ENCODE peak calls at places on chromosomes 7 and 10, in five cellular contexts. One of them, this sample, is unnamed.

GRCh38 chr10:128859738-128860386 is 607.2 kb upstream of the MGMT start:
- DNase-seq in A549: peak; percentile 32
- DNase-seq in Peyer's patch: no peak
- DNase-seq in SK-N-SH: peak; percentile 38
- DNase-seq in natural killer cell: no peak
- DNase-seq in this sample: no peak

GRCh38 chr10:2962194-2962593 is 105.2 kb upstream of the PFKP start:
- DNase-seq in SK-N-SH: no peak
- DNase-seq in natural killer cell: no peak
- DNase-seq in A549: no peak
- DNase-seq in Peyer's patch: no peak
- DNase-seq in this sample: no peak

GRCh38 chr10:46520941-46521340 is 35.5 kb downstream of the GPRIN2 start:
- DNase-seq in natural killer cell: no peak
- DNase-seq in A549: no peak
- DNase-seq in Peyer's patch: peak; percentile 41
- DNase-seq in SK-N-SH: peak; percentile 53
- DNase-seq in this sample: no peak

GRCh38 chr7:127612263-127612662 is 5.7 kb downstream of the PAX4 start:
- DNase-seq in natural killer cell: no peak
- DNase-seq in Peyer's patch: no peak
- DNase-seq in A549: no peak
- DNase-seq in SK-N-SH: no peak
- DNase-seq in this sample: no peak

GRCh38 chr10:23514321-23514720 is 75.4 kb downstream of the OTUD1 start:
- DNase-seq in natural killer cell: no peak
- DNase-seq in A549: no peak
- DNase-seq in SK-N-SH: no peak
- DNase-seq in Peyer's patch: no peak
- DNase-seq in this sample: no peak

GRCh38 chr7:147245274-147245673 is 1128.7 kb downstream of the CNTNAP2 start:
- DNase-seq in A549: peak; percentile 44
- DNase-seq in natural killer cell: no peak
- DNase-seq in SK-N-SH: peak; percentile 39
- DNase-seq in Peyer's patch: no peak
- DNase-seq in this sample: no peak

GRCh38 chr7:102138676-102139075 is 148.0 kb upstream of the SH2B2 start:
- DNase-seq in SK-N-SH: no peak
- DNase-seq in A549: no peak
- DNase-seq in Peyer's patch: no peak
- DNase-seq in natural killer cell: no peak
- DNase-seq in this sample: no peak

GRCh38 chr10:29130190-29130673 is 158.6 kb upstream of the LYZL1 start:
- DNase-seq in natural killer cell: no peak
- DNase-seq in A549: peak; percentile 69
- DNase-seq in SK-N-SH: peak; percentile 42
- DNase-seq in Peyer's patch: no peak
- DNase-seq in this sample: no peak

GRCh38 chr10:133525444-133525843 is 1.7 kb upstream of the CYP2E1 start:
- DNase-seq in SK-N-SH: no peak
- DNase-seq in natural killer cell: no peak
- DNase-seq in Peyer's patch: no peak
- DNase-seq in A549: no peak
- DNase-seq in this sample: no peak

GRCh38 chr10:73159038-73159648 is 8.7 kb downstream of the ECD start:
- DNase-seq in natural killer cell: peak; percentile 30
- DNase-seq in A549: peak; percentile 49
- DNase-seq in SK-N-SH: peak; percentile 59
- DNase-seq in Peyer's patch: no peak
- DNase-seq in this sample: no peak

GRCh38 chr7:102916881-102917280 is 4.1 kb downstream of the LRRC17 start:
- DNase-seq in natural killer cell: no peak
- DNase-seq in Peyer's patch: no peak
- DNase-seq in SK-N-SH: no peak
- DNase-seq in A549: no peak
- DNase-seq in this sample: no peak

GRCh38 chr7:16915405-16915804 is 33.6 kb upstream of the AGR3 start:
- DNase-seq in natural killer cell: no peak
- DNase-seq in Peyer's patch: no peak
- DNase-seq in SK-N-SH: no peak
- DNase-seq in A549: no peak
- DNase-seq in this sample: no peak

GRCh38 chr7:154874409-154875113 is 128.4 kb downstream of the PAXIP1 start:
- DNase-seq in Peyer's patch: no peak
- DNase-seq in natural killer cell: no peak
- DNase-seq in SK-N-SH: no peak
- DNase-seq in A549: no peak
- DNase-seq in this sample: no peak

GRCh38 chr7:51346136-51346535 is 29.5 kb upstream of the COBL start:
- DNase-seq in Peyer's patch: no peak
- DNase-seq in SK-N-SH: no peak
- DNase-seq in natural killer cell: no peak
- DNase-seq in A549: no peak
- DNase-seq in this sample: no peak

GRCh38 chr10:100969175-100970075 is at the start of gene SEMA4G:
- DNase-seq in SK-N-SH: peak; percentile 97
- DNase-seq in A549: peak; percentile 44
- DNase-seq in natural killer cell: peak; percentile 45
- DNase-seq in Peyer's patch: peak; percentile 79
- DNase-seq in this sample: peak; percentile 78

GRCh38 chr10:132272061-132272766 is 35.5 kb downstream of the STK32C start:
- DNase-seq in natural killer cell: no peak
- DNase-seq in SK-N-SH: no peak
- DNase-seq in A549: no peak
- DNase-seq in Peyer's patch: no peak
- DNase-seq in this sample: no peak

GRCh38 chr7:96228760-96229159 is 93.1 kb downstream of the SLC25A13 start:
- DNase-seq in SK-N-SH: no peak
- DNase-seq in Peyer's patch: no peak
- DNase-seq in natural killer cell: no peak
- DNase-seq in A549: no peak
- DNase-seq in this sample: no peak

GRCh38 chr7:84337386-84337785 is 142.8 kb upstream of the SEMA3A start:
- DNase-seq in natural killer cell: no peak
- DNase-seq in A549: no peak
- DNase-seq in Peyer's patch: no peak
- DNase-seq in SK-N-SH: no peak
- DNase-seq in this sample: no peak

GRCh38 chr10:22244001-22244400 is 26.2 kb upstream of the EBLN1 start:
- DNase-seq in natural killer cell: no peak
- DNase-seq in Peyer's patch: no peak
- DNase-seq in A549: no peak
- DNase-seq in SK-N-SH: no peak
- DNase-seq in this sample: no peak

GRCh38 chr10:33820531-33820930 is 486.1 kb upstream of the NRP1 start:
- DNase-seq in natural killer cell: no peak
- DNase-seq in A549: no peak
- DNase-seq in Peyer's patch: no peak
- DNase-seq in SK-N-SH: no peak
- DNase-seq in this sample: no peak

GRCh38 chr10:81978238-81978637 is 103.2 kb downstream of the NRG3 start:
- DNase-seq in SK-N-SH: no peak
- DNase-seq in Peyer's patch: no peak
- DNase-seq in natural killer cell: no peak
- DNase-seq in A549: peak; percentile 13
- DNase-seq in this sample: no peak

GRCh38 chr10:74949843-74950765 is 123.7 kb downstream of the KAT6B start:
- DNase-seq in Peyer's patch: no peak
- DNase-seq in A549: no peak
- DNase-seq in SK-N-SH: no peak
- DNase-seq in natural killer cell: no peak
- DNase-seq in this sample: no peak

DNA sequence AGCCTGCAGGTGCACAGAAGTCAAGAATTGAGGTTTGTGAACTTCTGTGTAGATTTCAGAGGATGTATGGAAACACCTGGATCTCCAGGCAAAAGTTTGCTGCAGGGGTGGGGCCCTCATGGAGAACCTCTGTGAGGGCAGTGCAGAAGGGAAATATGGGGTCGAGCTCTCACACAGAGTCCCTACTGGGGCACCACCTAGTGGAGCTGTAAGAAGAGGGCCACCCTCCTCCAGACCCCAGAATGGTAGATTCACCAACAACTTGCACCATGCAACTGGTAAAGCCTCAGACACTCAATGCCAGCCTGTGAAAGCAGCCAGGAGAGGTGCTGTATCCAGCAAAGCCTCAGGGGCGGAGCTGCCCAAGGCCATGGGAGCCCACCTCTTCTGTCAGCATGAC is 205.8 kb downstream of the CCSER2 start:
- DNase-seq in Peyer's patch: no peak
- DNase-seq in natural killer cell: no peak
- DNase-seq in SK-N-SH: no peak
- DNase-seq in A549: no peak
- DNase-seq in this sample: no peak
- TF ChIP-seq CTCF in Peyer's patch: no peak
- TF ChIP-seq CTCF in natural killer cell: no peak
- TF ChIP-seq CTCF in SK-N-SH: peak; percentile 22
- TF ChIP-seq CTCF in A549: peak; percentile 12
- TF ChIP-seq CTCF in this sample: peak; percentile 21

DNA sequence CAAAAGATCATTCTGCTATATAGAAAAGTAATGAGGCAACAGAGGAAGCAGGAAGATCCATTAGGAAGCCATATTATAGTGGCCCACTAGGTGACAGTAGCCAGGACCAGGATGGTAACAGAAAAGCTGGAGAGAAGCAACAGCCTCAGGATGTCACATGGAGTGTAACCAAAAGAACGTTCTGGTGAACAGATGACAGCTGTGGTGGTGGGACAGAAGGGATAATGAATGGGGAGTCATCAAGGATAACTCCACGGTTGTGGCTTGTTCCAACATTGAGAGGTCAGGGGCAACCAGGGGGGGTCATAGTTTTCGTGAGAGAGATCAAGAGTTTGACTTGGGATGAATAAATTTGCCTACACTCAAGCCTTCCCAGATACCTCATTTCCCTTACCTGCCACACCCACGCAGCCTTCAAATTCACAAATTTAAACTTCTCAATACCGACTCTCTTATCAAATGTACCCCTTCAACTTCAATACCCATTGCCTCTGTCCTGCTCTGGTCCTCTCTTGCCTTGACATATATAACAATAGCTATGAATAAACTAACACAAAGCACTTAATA is 9.3 kb downstream of the TBL2 start:
- DNase-seq in SK-N-SH: no peak
- DNase-seq in Peyer's patch: no peak
- DNase-seq in natural killer cell: no peak
- DNase-seq in A549: no peak
- DNase-seq in this sample: no peak
- TF ChIP-seq CTCF in SK-N-SH: no peak
- TF ChIP-seq CTCF in Peyer's patch: no peak
- TF ChIP-seq CTCF in natural killer cell: no peak
- TF ChIP-seq CTCF in A549: no peak
- TF ChIP-seq CTCF in this sample: no peak

GRCh38 chr7:126529833-126530232 is 722.9 kb downstream of the GRM8 start:
- DNase-seq in natural killer cell: no peak
- DNase-seq in Peyer's patch: no peak
- DNase-seq in SK-N-SH: no peak
- DNase-seq in A549: no peak
- DNase-seq in this sample: no peak
- TF ChIP-seq CTCF in natural killer cell: no peak
- TF ChIP-seq CTCF in Peyer's patch: no peak
- TF ChIP-seq CTCF in SK-N-SH: no peak
- TF ChIP-seq CTCF in A549: no peak
- TF ChIP-seq CTCF in this sample: no peak

GRCh38 chr7:55172881-55173609 is 154.2 kb downstream of the EGFR start:
- DNase-seq in SK-N-SH: no peak
- DNase-seq in Peyer's patch: no peak
- DNase-seq in natural killer cell: no peak
- DNase-seq in A549: no peak
- DNase-seq in this sample: no peak
- TF ChIP-seq CTCF in SK-N-SH: no peak
- TF ChIP-seq CTCF in Peyer's patch: no peak
- TF ChIP-seq CTCF in natural killer cell: no peak
- TF ChIP-seq CTCF in A549: no peak
- TF ChIP-seq CTCF in this sample: no peak

GRCh38 chr10:130076681-130077080 is 33.9 kb downstream of the C10orf143 start:
- DNase-seq in A549: no peak
- DNase-seq in Peyer's patch: no peak
- DNase-seq in SK-N-SH: no peak
- DNase-seq in natural killer cell: no peak
- DNase-seq in this sample: no peak
- TF ChIP-seq CTCF in A549: no peak
- TF ChIP-seq CTCF in Peyer's patch: no peak
- TF ChIP-seq CTCF in SK-N-SH: no peak
- TF ChIP-seq CTCF in natural killer cell: no peak
- TF ChIP-seq CTCF in this sample: no peak

GRCh38 chr7:39934132-39934531 is 15.9 kb upstream of the CDK13 start:
- DNase-seq in natural killer cell: no peak
- DNase-seq in Peyer's patch: no peak
- DNase-seq in SK-N-SH: no peak
- DNase-seq in A549: no peak
- DNase-seq in this sample: no peak
- TF ChIP-seq CTCF in natural killer cell: no peak
- TF ChIP-seq CTCF in Peyer's patch: no peak
- TF ChIP-seq CTCF in SK-N-SH: no peak
- TF ChIP-seq CTCF in A549: no peak
- TF ChIP-seq CTCF in this sample: no peak

GRCh38 chr10:126975221-126975620 is 70.0 kb downstream of the DOCK1 start:
- DNase-seq in Peyer's patch: no peak
- DNase-seq in natural killer cell: no peak
- DNase-seq in SK-N-SH: no peak
- DNase-seq in A549: no peak
- DNase-seq in this sample: no peak

GRCh38 chr10:126964190-126964589 is 59.0 kb downstream of the DOCK1 start:
- DNase-seq in SK-N-SH: no peak
- DNase-seq in Peyer's patch: no peak
- DNase-seq in natural killer cell: no peak
- DNase-seq in A549: no peak
- DNase-seq in this sample: no peak

GRCh38 chr10:126966938-126967337 is 61.7 kb downstream of the DOCK1 start:
- DNase-seq in A549: no peak
- DNase-seq in SK-N-SH: no peak
- DNase-seq in natural killer cell: no peak
- DNase-seq in Peyer's patch: no peak
- DNase-seq in this sample: no peak

GRCh38 chr10:126972622-126973414 is 67.6 kb downstream of the DOCK1 start:
- DNase-seq in natural killer cell: no peak
- DNase-seq in SK-N-SH: no peak
- DNase-seq in A549: peak; percentile 72
- DNase-seq in Peyer's patch: no peak
- DNase-seq in this sample: no peak

GRCh38 chr10:126969310-126969709 is 64.1 kb downstream of the DOCK1 start:
- DNase-seq in natural killer cell: no peak
- DNase-seq in SK-N-SH: no peak
- DNase-seq in Peyer's patch: no peak
- DNase-seq in A549: peak; percentile 43
- DNase-seq in this sample: no peak
- TF ChIP-seq CTCF in natural killer cell: no peak
- TF ChIP-seq CTCF in SK-N-SH: peak; percentile 31
- TF ChIP-seq CTCF in Peyer's patch: peak; percentile 53
- TF ChIP-seq CTCF in A549: peak; percentile 21
- TF ChIP-seq CTCF in this sample: peak; percentile 35